ENCODE peak calls at places on chromosomes 5 and 9, in six cellular contexts. One of them, this sample, is unnamed.

GRCh38 chr5:175491223-175491622 is 12.9 kb downstream of the SFXN1 start:
- DNase-seq in fibroblast of lung: no peak
- DNase-seq in IMR-90: no peak
- DNase-seq in SK-N-SH: no peak
- DNase-seq in kidney epithelial cell: no peak
- DNase-seq in spleen: no peak
- DNase-seq in this sample: no peak

GRCh38 chr5:141338538-141339306 is at the start of gene PCDHGA2:
- DNase-seq in fibroblast of lung: peak; percentile 48
- DNase-seq in IMR-90: peak; percentile 66
- DNase-seq in SK-N-SH: peak; percentile 46
- DNase-seq in kidney epithelial cell: no peak
- DNase-seq in spleen: no peak
- DNase-seq in this sample: no peak

GRCh38 chr9:114319147-114319546 is 3.8 kb upstream of the ORM1 start:
- DNase-seq in fibroblast of lung: no peak
- DNase-seq in IMR-90: no peak
- DNase-seq in SK-N-SH: no peak
- DNase-seq in kidney epithelial cell: no peak
- DNase-seq in spleen: peak; percentile 9
- DNase-seq in this sample: no peak

GRCh38 chr9:114078021-114078780 is at the start of gene AMBP:
- DNase-seq in fibroblast of lung: no peak
- DNase-seq in IMR-90: no peak
- DNase-seq in SK-N-SH: peak; percentile 12
- DNase-seq in kidney epithelial cell: no peak
- DNase-seq in spleen: peak; percentile 61
- DNase-seq in this sample: no peak

GRCh38 chr9:71929223-71929622 is 17.8 kb downstream of the C9orf85 start:
- DNase-seq in fibroblast of lung: peak; percentile 64
- DNase-seq in IMR-90: peak; percentile 82
- DNase-seq in SK-N-SH: no peak
- DNase-seq in kidney epithelial cell: no peak
- DNase-seq in spleen: no peak
- DNase-seq in this sample: peak; percentile 50

GRCh38 chr5:15577132-15577531 is 77.2 kb downstream of the FBXL7 start:
- DNase-seq in fibroblast of lung: no peak
- DNase-seq in IMR-90: no peak
- DNase-seq in SK-N-SH: peak; percentile 34
- DNase-seq in kidney epithelial cell: no peak
- DNase-seq in spleen: no peak
- DNase-seq in this sample: no peak

GRCh38 chr9:127915801-127916664 is 808 bp downstream of the ST6GALNAC4 start:
- DNase-seq in fibroblast of lung: no peak
- DNase-seq in IMR-90: no peak
- DNase-seq in SK-N-SH: no peak
- DNase-seq in kidney epithelial cell: no peak
- DNase-seq in spleen: peak; percentile 88
- DNase-seq in this sample: no peak

GRCh38 chr9:17019398-17019797 is 115.4 kb upstream of the CNTLN start:
- DNase-seq in fibroblast of lung: peak; percentile 24
- DNase-seq in IMR-90: no peak
- DNase-seq in SK-N-SH: no peak
- DNase-seq in kidney epithelial cell: no peak
- DNase-seq in spleen: no peak
- DNase-seq in this sample: no peak

GRCh38 chr9:25224309-25224708 is 453.9 kb downstream of the TUSC1 start:
- DNase-seq in fibroblast of lung: no peak
- DNase-seq in IMR-90: no peak
- DNase-seq in SK-N-SH: peak; percentile 3
- DNase-seq in kidney epithelial cell: no peak
- DNase-seq in spleen: no peak
- DNase-seq in this sample: no peak

GRCh38 chr9:5015934-5016333 is 30.9 kb downstream of the JAK2 start:
- DNase-seq in fibroblast of lung: no peak
- DNase-seq in IMR-90: no peak
- DNase-seq in SK-N-SH: no peak
- DNase-seq in kidney epithelial cell: no peak
- DNase-seq in spleen: no peak
- DNase-seq in this sample: no peak

DNA sequence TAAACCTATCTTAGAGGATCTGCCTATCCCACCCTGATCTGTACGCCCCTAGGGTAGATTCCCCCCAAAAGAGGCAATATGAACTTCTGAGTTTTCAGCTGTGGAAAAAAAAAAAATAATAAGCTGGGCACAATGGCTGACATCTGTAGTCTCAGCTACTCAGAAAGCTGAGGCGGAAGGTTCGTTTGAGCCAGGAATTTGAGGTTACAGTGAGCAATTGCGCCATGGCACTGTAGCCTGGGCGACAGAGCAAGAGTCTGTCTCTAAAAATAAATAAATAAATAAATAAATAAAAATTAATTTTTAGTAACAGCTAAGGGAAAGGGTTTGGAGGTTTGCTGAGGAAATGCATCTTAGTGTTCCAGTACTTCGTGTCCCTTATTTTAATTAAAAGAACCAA is 21.1 kb upstream of the SLC28A3 start:
- DNase-seq in fibroblast of lung: no peak
- DNase-seq in IMR-90: no peak
- DNase-seq in SK-N-SH: no peak
- DNase-seq in kidney epithelial cell: no peak
- DNase-seq in spleen: no peak
- DNase-seq in this sample: no peak
- TF ChIP-seq CTCF in fibroblast of lung: no peak
- TF ChIP-seq CTCF in IMR-90: no peak
- TF ChIP-seq CTCF in SK-N-SH: no peak
- TF ChIP-seq CTCF in kidney epithelial cell: no peak
- TF ChIP-seq CTCF in spleen: no peak
- TF ChIP-seq CTCF in this sample: no peak

GRCh38 chr9:93119953-93120845 is 13.9 kb downstream of the NINJ1 start:
- DNase-seq in fibroblast of lung: peak; percentile 96
- DNase-seq in IMR-90: peak; percentile 94
- DNase-seq in SK-N-SH: peak; percentile 94
- DNase-seq in kidney epithelial cell: no peak
- DNase-seq in spleen: peak; percentile 98
- DNase-seq in this sample: peak; percentile 84
- TF ChIP-seq CTCF in fibroblast of lung: peak; percentile 32
- TF ChIP-seq CTCF in IMR-90: peak; percentile 50
- TF ChIP-seq CTCF in SK-N-SH: peak; percentile 37
- TF ChIP-seq CTCF in kidney epithelial cell: peak; percentile 23
- TF ChIP-seq CTCF in spleen: peak; percentile 63
- TF ChIP-seq CTCF in this sample: peak; percentile 41

DNA sequence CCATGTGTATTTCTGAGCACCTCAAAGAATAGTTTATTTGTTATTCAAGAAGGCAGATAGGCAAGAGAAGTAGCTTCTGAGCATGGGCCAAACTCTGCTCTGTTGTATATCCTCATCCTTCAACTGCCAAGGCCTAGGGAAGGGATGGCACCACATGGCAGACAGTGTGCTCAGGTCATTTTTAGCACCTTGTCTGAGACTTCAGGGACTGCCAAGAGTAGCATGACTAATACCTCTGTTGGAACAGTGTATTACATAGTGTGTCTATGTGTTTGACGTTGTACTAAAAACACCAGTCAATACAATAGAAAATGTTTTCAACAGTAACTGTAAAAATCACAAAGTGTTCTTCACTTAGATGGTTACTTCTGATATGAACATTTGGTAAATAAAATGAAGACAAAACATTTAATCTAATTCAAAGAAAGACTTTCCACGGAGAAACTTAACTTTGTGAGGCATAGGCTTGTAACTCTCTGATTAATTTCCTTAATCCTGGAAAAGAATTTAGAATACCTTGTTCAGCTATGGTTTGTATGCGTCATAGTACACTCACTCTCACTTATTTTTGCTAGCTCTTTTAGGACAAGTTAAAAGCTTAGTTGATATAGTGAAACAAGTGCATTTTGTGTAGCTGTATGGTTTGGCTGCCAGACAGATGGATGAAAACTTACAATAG is 318.4 kb upstream of the RIOK2 start:
- DNase-seq in fibroblast of lung: peak; percentile 51
- DNase-seq in IMR-90: peak; percentile 4
- DNase-seq in SK-N-SH: no peak
- DNase-seq in kidney epithelial cell: no peak
- DNase-seq in spleen: no peak
- DNase-seq in this sample: no peak
- TF ChIP-seq CTCF in fibroblast of lung: no peak
- TF ChIP-seq CTCF in IMR-90: no peak
- TF ChIP-seq CTCF in SK-N-SH: no peak
- TF ChIP-seq CTCF in kidney epithelial cell: no peak
- TF ChIP-seq CTCF in spleen: no peak
- TF ChIP-seq CTCF in this sample: no peak

GRCh38 chr5:7425830-7426229 is 29.9 kb downstream of the ADCY2 start:
- DNase-seq in fibroblast of lung: peak; percentile 36
- DNase-seq in IMR-90: no peak
- DNase-seq in SK-N-SH: no peak
- DNase-seq in kidney epithelial cell: no peak
- DNase-seq in spleen: no peak
- DNase-seq in this sample: no peak
- TF ChIP-seq CTCF in fibroblast of lung: no peak
- TF ChIP-seq CTCF in IMR-90: no peak
- TF ChIP-seq CTCF in SK-N-SH: no peak
- TF ChIP-seq CTCF in kidney epithelial cell: no peak
- TF ChIP-seq CTCF in spleen: no peak
- TF ChIP-seq CTCF in this sample: no peak

DNA sequence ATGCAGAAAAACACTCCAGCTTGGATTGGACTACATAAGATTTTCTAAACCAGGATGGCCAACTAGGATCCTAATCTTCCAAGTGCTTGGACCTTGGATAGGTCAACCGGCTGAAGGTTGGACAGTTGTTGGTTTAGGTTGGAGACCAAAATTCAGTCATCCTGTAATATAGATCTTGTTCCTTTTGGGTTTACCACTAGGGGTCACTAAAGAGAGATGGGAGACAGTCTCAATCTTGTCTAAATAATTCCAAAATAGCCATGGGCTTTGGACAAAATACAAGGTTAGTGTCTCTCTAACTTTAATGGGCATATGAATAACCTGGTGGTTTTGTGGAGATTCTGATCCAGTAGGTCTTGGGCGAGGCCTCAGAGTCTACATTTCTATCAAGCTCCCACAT is 148.7 kb upstream of the ERCC6L2 start:
- DNase-seq in fibroblast of lung: peak; percentile 36
- DNase-seq in IMR-90: peak; percentile 59
- DNase-seq in SK-N-SH: peak; percentile 63
- DNase-seq in kidney epithelial cell: peak; percentile 7
- DNase-seq in spleen: no peak
- DNase-seq in this sample: peak; percentile 21
- TF ChIP-seq CTCF in fibroblast of lung: peak; percentile 68
- TF ChIP-seq CTCF in IMR-90: peak; percentile 69
- TF ChIP-seq CTCF in SK-N-SH: peak; percentile 74
- TF ChIP-seq CTCF in kidney epithelial cell: peak; percentile 62
- TF ChIP-seq CTCF in spleen: no peak
- TF ChIP-seq CTCF in this sample: peak; percentile 74

DNA sequence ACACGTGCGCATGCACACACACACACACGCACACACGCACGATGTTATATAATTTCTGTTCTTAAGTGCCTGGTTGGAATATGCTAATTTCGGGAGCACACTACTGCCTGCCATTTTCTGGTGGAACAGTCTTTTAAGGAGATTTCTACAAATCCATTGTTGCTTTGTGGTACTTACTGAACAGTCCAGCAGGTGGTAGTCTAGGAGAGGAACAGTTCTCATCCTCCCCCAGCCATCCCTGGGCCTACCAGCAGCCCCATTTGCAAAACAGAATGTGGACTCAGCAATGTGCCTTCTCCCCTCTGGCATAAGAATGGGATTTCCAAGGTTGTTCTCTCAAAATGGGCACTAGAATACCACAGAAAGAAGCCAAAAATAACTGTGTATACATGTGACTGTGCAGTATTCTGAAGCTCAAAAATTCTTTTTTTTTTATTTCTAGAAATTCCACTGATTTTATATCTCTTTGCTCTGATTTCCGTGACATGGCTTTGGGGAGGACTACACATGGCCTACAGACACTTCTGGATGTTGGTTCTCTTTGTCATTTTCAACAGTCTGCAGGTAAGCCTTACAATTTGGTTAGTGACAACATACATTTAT is 281.2 kb downstream of the ARRDC3 start:
- DNase-seq in fibroblast of lung: peak; percentile 70
- DNase-seq in IMR-90: peak; percentile 84
- DNase-seq in SK-N-SH: peak; percentile 71
- DNase-seq in kidney epithelial cell: peak; percentile 28
- DNase-seq in spleen: peak; percentile 83
- DNase-seq in this sample: peak; percentile 63
- TF ChIP-seq CTCF in fibroblast of lung: peak; percentile 87
- TF ChIP-seq CTCF in IMR-90: peak; percentile 91
- TF ChIP-seq CTCF in SK-N-SH: peak; percentile 82
- TF ChIP-seq CTCF in kidney epithelial cell: peak; percentile 74
- TF ChIP-seq CTCF in spleen: peak; percentile 73
- TF ChIP-seq CTCF in this sample: peak; percentile 80

DNA sequence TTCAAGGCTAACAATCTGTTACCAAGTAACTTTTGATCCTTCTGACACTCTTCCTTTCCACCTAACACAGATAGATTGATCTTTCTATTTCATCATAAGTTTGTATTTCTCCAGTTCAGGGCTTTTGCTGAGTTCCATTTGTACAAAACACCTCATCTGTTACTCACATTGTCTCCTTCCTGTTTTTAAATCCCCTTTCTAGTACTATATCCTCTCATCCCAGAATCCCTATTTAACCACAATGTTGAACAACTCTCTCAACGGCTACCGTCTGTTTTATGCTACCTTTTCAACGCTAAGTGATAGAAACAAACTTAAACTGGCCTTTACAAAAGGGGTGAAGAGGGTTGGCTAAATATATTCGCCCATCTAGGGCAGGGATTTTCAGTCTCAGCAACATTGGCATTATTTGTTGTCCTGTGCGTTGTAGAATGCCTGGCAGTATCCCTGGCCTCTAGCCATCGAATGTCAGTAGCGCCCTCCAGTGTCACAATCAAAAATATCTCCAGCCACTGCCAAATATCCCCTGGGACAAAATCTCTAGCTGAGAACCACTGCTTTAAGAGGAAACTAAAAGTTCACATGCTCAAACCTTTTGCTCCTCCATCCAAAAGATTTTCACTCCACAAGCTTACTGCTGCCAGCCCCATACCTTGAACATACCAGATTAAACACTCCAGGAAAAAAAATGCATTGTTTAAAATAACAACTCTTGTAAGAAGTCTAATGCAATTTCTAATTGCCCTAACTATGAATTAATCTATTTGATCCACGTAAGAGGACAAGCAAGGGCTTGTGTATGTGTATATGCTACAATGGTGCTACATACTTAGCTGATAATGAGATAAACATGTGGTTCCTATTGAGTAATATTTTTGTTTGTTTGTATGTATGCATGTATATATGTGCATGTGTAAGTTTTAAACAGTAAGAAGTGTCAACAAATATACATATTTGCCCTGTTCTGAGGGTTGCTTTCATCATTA is 344.0 kb downstream of the PTPRD start:
- DNase-seq in fibroblast of lung: no peak
- DNase-seq in IMR-90: peak; percentile 12
- DNase-seq in SK-N-SH: peak; percentile 31
- DNase-seq in kidney epithelial cell: no peak
- DNase-seq in spleen: no peak
- DNase-seq in this sample: no peak
- TF ChIP-seq CTCF in fibroblast of lung: no peak
- TF ChIP-seq CTCF in IMR-90: peak; percentile 55
- TF ChIP-seq CTCF in SK-N-SH: peak; percentile 66
- TF ChIP-seq CTCF in kidney epithelial cell: peak; percentile 66
- TF ChIP-seq CTCF in spleen: no peak
- TF ChIP-seq CTCF in this sample: no peak

GRCh38 chr5:150077996-150078801 is 8.2 kb downstream of the CSF1R start:
- DNase-seq in fibroblast of lung: no peak
- DNase-seq in IMR-90: no peak
- DNase-seq in SK-N-SH: peak; percentile 7
- DNase-seq in kidney epithelial cell: no peak
- DNase-seq in spleen: no peak
- DNase-seq in this sample: no peak
- TF ChIP-seq CTCF in fibroblast of lung: no peak
- TF ChIP-seq CTCF in IMR-90: no peak
- TF ChIP-seq CTCF in SK-N-SH: no peak
- TF ChIP-seq CTCF in kidney epithelial cell: no peak
- TF ChIP-seq CTCF in spleen: no peak
- TF ChIP-seq CTCF in this sample: no peak